ENCODE peak calls at places on chromosomes 13 and 19, in seven cellular contexts. Y, P, J, G, V, O and E are unnamed samples.
A peak's percentile ranks its signal among the peaks of the same experiment; 100 is the strongest.

GRCh38 chr19:3042545-3043267 is 13.6 kb upstream of the TLE2 start:
- DNase-seq in V (no peak), Y (no peak), G (no peak), J (no peak), O (no peak), P (no peak), E (no peak)

GRCh38 chr13:87052731-87053130 is 618.4 kb upstream of the SLITRK5 start:
- DNase-seq in O (no peak), V (peak; percentile 16), Y (no peak), P (no peak), J (no peak), G (no peak), E (no peak)

GRCh38 chr13:111597041-111598017 is 276.9 kb downstream of the TEX29 start:
- DNase-seq in G (no peak), Y (no peak), P (no peak), J (no peak), V (no peak), O (no peak), E (no peak)

GRCh38 chr13:102913924-102914628 is 68.2 kb downstream of the ERCC5 start:
- DNase-seq in P (no peak), V (peak; percentile 8), J (peak; percentile 57), O (no peak), G (no peak), Y (no peak), E (no peak)

GRCh38 chr19:46387713-46388130 is 25.6 kb downstream of the CCDC8 start:
- DNase-seq in G (no peak), J (no peak), P (no peak), O (no peak), V (no peak), Y (no peak), E (no peak)

GRCh38 chr13:40563350-40564125 is 102.9 kb downstream of the FOXO1 start:
- DNase-seq in G (no peak), J (no peak), V (no peak), P (no peak), O (no peak), Y (no peak), E (no peak)

GRCh38 chr13:108463365-108463764 is 166.0 kb upstream of the MYO16 start:
- DNase-seq in Y (no peak), G (no peak), O (no peak), V (peak; percentile 85), P (no peak), J (no peak), E (no peak)

GRCh38 chr13:65913173-65913572 is 1317.0 kb downstream of the PCDH9 start:
- DNase-seq in V (peak; percentile 78), J (no peak), G (no peak), P (no peak), O (no peak), Y (peak; percentile 22), E (no peak)

GRCh38 chr13:26881154-26881553 is 120.6 kb upstream of the GPR12 start:
- DNase-seq in Y (no peak), P (no peak), O (no peak), V (no peak), J (no peak), G (no peak), E (no peak)

GRCh38 chr13:20353973-20354372 is 121.9 kb upstream of the GJB6 start:
- DNase-seq in Y (no peak), O (no peak), G (no peak), P (no peak), J (no peak), V (no peak), E (no peak)
- TF ChIP-seq CTCF in Y (no peak), O (no peak), G (no peak), P (no peak), J (no peak), V (peak; percentile 10), E (no peak)

GRCh38 chr19:55809381-55810058 is 22.3 kb downstream of the NLRP11 start:
- DNase-seq in G (peak; percentile 26), J (peak; percentile 93), P (peak; percentile 38), V (no peak), Y (peak; percentile 90), O (peak; percentile 89), E (peak; percentile 46)
- TF ChIP-seq CTCF in G (no peak), J (peak; percentile 50), P (peak; percentile 4), V (no peak), Y (peak; percentile 55), O (peak; percentile 85), E (peak; percentile 8)

GRCh38 chr19:32349724-32350475 is 4.5 kb downstream of the ZNF507 start:
- DNase-seq in P (no peak), G (no peak), J (no peak), Y (no peak), O (no peak), V (no peak), E (no peak)

GRCh38 chr19:32343550-32344262 is 1.7 kb upstream of the ZNF507 start:
- DNase-seq in P (no peak), G (no peak), J (no peak), V (no peak), O (no peak), Y (no peak), E (no peak)

GRCh38 chr19:32346901-32347300 is 1.5 kb downstream of the ZNF507 start:
- DNase-seq in P (no peak), Y (no peak), V (no peak), G (no peak), O (no peak), J (no peak), E (no peak)

GRCh38 chr19:32342695-32343094 is 2.7 kb upstream of the ZNF507 start:
- DNase-seq in P (no peak), Y (no peak), G (no peak), J (no peak), V (no peak), O (no peak), E (no peak)

DNA sequence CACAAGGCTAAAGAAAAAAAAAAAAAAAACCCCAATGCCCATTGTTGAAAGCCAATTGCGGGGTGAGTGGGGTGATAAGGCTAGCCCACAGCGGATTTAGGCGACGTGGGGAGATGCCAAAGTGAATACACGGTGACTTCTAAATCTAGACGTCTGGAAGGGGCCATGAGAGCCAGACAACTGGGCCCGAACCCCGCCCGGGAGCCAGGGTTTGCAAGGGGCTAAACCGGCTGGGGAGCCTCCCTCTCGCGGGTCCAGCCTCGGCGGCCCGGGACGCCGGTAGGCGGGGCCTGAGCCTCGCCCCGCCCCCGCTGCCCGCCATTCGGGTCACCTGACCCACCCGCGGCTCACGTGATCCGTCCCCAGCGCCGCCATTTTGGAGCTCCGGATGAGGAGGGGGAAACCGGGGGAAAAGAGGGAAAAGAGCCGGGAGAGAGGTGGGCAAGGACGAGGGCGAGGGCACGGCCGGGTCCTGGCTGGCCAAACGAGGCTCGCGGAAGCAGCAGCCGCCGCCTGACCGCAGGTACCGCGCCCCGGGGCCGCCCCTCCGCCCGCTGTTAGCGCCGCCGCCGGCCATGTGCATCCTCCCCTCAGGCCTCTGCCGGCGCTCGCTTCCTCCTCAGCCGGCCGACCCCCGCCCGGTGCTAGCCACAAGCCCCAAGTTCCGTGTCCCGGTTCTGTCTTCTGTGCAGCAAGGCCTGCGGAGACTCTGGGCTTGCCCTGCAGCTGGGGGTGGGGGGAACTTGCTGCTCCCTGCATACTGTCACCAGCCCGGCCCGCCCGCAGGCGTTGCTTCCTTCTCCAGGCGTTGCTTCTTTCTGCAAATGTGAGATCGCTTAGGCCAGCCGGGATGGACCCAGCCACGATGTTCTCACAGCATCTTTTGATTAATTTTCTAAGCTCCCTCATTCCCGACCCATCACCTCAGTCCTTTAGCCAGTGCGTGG is at the start of gene ZNF507:
- DNase-seq in P (peak; percentile 85), O (peak; percentile 88), Y (peak; percentile 47), J (peak; percentile 86), V (peak; percentile 27), G (peak; percentile 87), E (peak; percentile 98)
- TF ChIP-seq CTCF in P (no peak), O (peak; percentile 28), Y (no peak), J (no peak), V (no peak), G (no peak), E (peak; percentile 9)

GRCh38 chr19:54458648-54459281 is 4.8 kb downstream of the LENG9 start:
- DNase-seq in O (no peak), J (no peak), V (no peak), Y (no peak), P (no peak), G (peak; percentile 46), E (no peak)
- TF ChIP-seq CTCF in O (no peak), J (no peak), V (no peak), Y (no peak), P (no peak), G (no peak), E (no peak)